ENCODE peak calls at places on chromosomes 16 and 17, in nine cellular contexts. One of them, this sample, is unnamed.

GRCh38 chr16:84603115-84603816 is 14.6 kb downstream of the COTL1 start:
- DNase-seq in HAP-1: no peak
- DNase-seq in tibial artery: peak; percentile 96
- DNase-seq in lung: peak; percentile 76
- DNase-seq in heart right ventricle: peak; percentile 84
- DNase-seq in A549: peak; percentile 85
- DNase-seq in Peyer's patch: no peak
- DNase-seq in cardiac muscle cell: peak; percentile 97
- DNase-seq in H7: no peak
- DNase-seq in this sample: peak; percentile 97

GRCh38 chr16:68274441-68274840 is 10.1 kb downstream of the SLC7A6 start:
- DNase-seq in HAP-1: no peak
- DNase-seq in A549: no peak
- DNase-seq in Peyer's patch: no peak
- DNase-seq in heart right ventricle: no peak
- DNase-seq in H7: no peak
- DNase-seq in lung: no peak
- DNase-seq in tibial artery: no peak
- DNase-seq in cardiac muscle cell: no peak
- DNase-seq in this sample: no peak

GRCh38 chr17:8222380-8222629 is 11.9 kb upstream of the AURKB start:
- DNase-seq in heart right ventricle: no peak
- DNase-seq in Peyer's patch: no peak
- DNase-seq in A549: no peak
- DNase-seq in cardiac muscle cell: no peak
- DNase-seq in HAP-1: no peak
- DNase-seq in H7: no peak
- DNase-seq in tibial artery: no peak
- DNase-seq in lung: no peak
- DNase-seq in this sample: no peak

GRCh38 chr17:68029512-68030215 is 5.9 kb upstream of the KPNA2 start:
- DNase-seq in tibial artery: no peak
- DNase-seq in heart right ventricle: no peak
- DNase-seq in Peyer's patch: no peak
- DNase-seq in cardiac muscle cell: no peak
- DNase-seq in A549: no peak
- DNase-seq in HAP-1: no peak
- DNase-seq in lung: no peak
- DNase-seq in H7: no peak
- DNase-seq in this sample: no peak

GRCh38 chr16:66167564-66168291 is 198.8 kb upstream of the CDH5 start:
- DNase-seq in cardiac muscle cell: peak; percentile 99
- DNase-seq in H7: peak; percentile 57
- DNase-seq in lung: no peak
- DNase-seq in Peyer's patch: no peak
- DNase-seq in A549: no peak
- DNase-seq in tibial artery: no peak
- DNase-seq in HAP-1: no peak
- DNase-seq in heart right ventricle: no peak
- DNase-seq in this sample: no peak

GRCh38 chr17:35299108-35299507 is 56.2 kb downstream of the SLFN5 start:
- DNase-seq in A549: no peak
- DNase-seq in lung: peak; percentile 65
- DNase-seq in Peyer's patch: no peak
- DNase-seq in tibial artery: no peak
- DNase-seq in H7: no peak
- DNase-seq in cardiac muscle cell: no peak
- DNase-seq in HAP-1: no peak
- DNase-seq in heart right ventricle: no peak
- DNase-seq in this sample: no peak

GRCh38 chr16:30896890-30897730 is 696 bp downstream of the CTF1 start:
- DNase-seq in A549: peak; percentile 89
- DNase-seq in HAP-1: peak; percentile 90
- DNase-seq in Peyer's patch: peak; percentile 95
- DNase-seq in H7: peak; percentile 95
- DNase-seq in heart right ventricle: peak; percentile 92
- DNase-seq in tibial artery: peak; percentile 93
- DNase-seq in cardiac muscle cell: peak; percentile 94
- DNase-seq in lung: peak; percentile 92
- DNase-seq in this sample: peak; percentile 95

GRCh38 chr17:38674013-38674748 is 576 bp downstream of the EPOP start:
- DNase-seq in lung: no peak
- DNase-seq in Peyer's patch: peak; percentile 59
- DNase-seq in cardiac muscle cell: no peak
- DNase-seq in tibial artery: no peak
- DNase-seq in heart right ventricle: peak; percentile 25
- DNase-seq in A549: peak; percentile 51
- DNase-seq in HAP-1: peak; percentile 40
- DNase-seq in H7: no peak
- DNase-seq in this sample: no peak

GRCh38 chr16:87297918-87298631 is 19.1 kb downstream of the C16orf95 start:
- DNase-seq in heart right ventricle: no peak
- DNase-seq in lung: no peak
- DNase-seq in HAP-1: peak; percentile 73
- DNase-seq in Peyer's patch: no peak
- DNase-seq in tibial artery: no peak
- DNase-seq in H7: peak; percentile 93
- DNase-seq in A549: no peak
- DNase-seq in cardiac muscle cell: peak; percentile 26
- DNase-seq in this sample: no peak

GRCh38 chr16:86826931-86827330 is 248.6 kb downstream of the FOXL1 start:
- DNase-seq in A549: no peak
- DNase-seq in cardiac muscle cell: no peak
- DNase-seq in Peyer's patch: no peak
- DNase-seq in HAP-1: peak; percentile 51
- DNase-seq in H7: peak; percentile 71
- DNase-seq in heart right ventricle: no peak
- DNase-seq in lung: no peak
- DNase-seq in tibial artery: no peak
- DNase-seq in this sample: no peak

GRCh38 chr16:85653226-85653917 is 35.4 kb downstream of the GINS2 start:
- DNase-seq in H7: no peak
- DNase-seq in Peyer's patch: no peak
- DNase-seq in cardiac muscle cell: no peak
- DNase-seq in HAP-1: no peak
- DNase-seq in heart right ventricle: peak; percentile 10
- DNase-seq in tibial artery: no peak
- DNase-seq in A549: no peak
- DNase-seq in lung: no peak
- DNase-seq in this sample: no peak

GRCh38 chr16:83305092-83305491 is 502.7 kb upstream of the HSBP1 start:
- DNase-seq in tibial artery: no peak
- DNase-seq in HAP-1: no peak
- DNase-seq in heart right ventricle: no peak
- DNase-seq in Peyer's patch: no peak
- DNase-seq in A549: no peak
- DNase-seq in H7: no peak
- DNase-seq in cardiac muscle cell: peak; percentile 80
- DNase-seq in lung: no peak
- DNase-seq in this sample: no peak

GRCh38 chr16:88637797-88638196 is 575 bp upstream of the IL17C start:
- DNase-seq in HAP-1: no peak
- DNase-seq in lung: no peak
- DNase-seq in A549: peak; percentile 25
- DNase-seq in H7: no peak
- DNase-seq in heart right ventricle: no peak
- DNase-seq in Peyer's patch: no peak
- DNase-seq in tibial artery: no peak
- DNase-seq in cardiac muscle cell: no peak
- DNase-seq in this sample: no peak
- H3K4me3 ChIP-seq in HAP-1: no peak overlapping the region
- H3K4me3 ChIP-seq in lung: no peak overlapping the region
- H3K4me3 ChIP-seq in A549: no peak overlapping the region
- H3K4me3 ChIP-seq in H7: no peak overlapping the region
- H3K4me3 ChIP-seq in heart right ventricle: no peak overlapping the region
- H3K4me3 ChIP-seq in Peyer's patch: no peak overlapping the region
- H3K4me3 ChIP-seq in tibial artery: no peak overlapping the region
- H3K4me3 ChIP-seq in cardiac muscle cell: no peak overlapping the region
- H3K4me3 ChIP-seq in this sample: no peak overlapping the region

DNA sequence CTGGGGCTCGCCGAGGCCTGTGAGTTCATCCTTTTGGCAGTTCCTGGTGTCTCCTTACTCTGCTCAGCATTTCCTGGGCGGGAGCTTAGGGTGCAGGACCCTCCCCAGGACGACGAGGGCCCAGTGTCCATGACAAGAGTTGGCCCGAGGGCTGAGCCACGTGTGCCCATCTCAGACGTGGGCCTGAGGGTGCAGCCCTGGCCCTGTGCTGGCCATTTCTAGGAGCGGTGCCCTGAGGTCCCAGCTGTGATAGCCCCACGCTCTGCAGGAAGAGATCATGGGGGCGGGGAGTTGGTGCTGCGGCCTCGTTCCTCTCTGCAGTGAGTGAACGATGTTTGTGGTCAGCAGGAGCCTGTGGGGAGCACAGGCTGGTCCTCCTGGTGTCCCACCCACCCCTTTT is 6.0 kb upstream of the MC1R start:
- DNase-seq in A549: no peak
- DNase-seq in cardiac muscle cell: no peak
- DNase-seq in tibial artery: no peak
- DNase-seq in HAP-1: no peak
- DNase-seq in lung: no peak
- DNase-seq in Peyer's patch: no peak
- DNase-seq in heart right ventricle: no peak
- DNase-seq in H7: no peak
- DNase-seq in this sample: no peak
- H3K4me3 ChIP-seq in A549: no peak overlapping the region
- H3K4me3 ChIP-seq in cardiac muscle cell: no peak overlapping the region
- H3K4me3 ChIP-seq in tibial artery: no peak overlapping the region
- H3K4me3 ChIP-seq in HAP-1: no peak overlapping the region
- H3K4me3 ChIP-seq in lung: no peak overlapping the region
- H3K4me3 ChIP-seq in Peyer's patch: no peak overlapping the region
- H3K4me3 ChIP-seq in heart right ventricle: no peak overlapping the region
- H3K4me3 ChIP-seq in H7: no peak overlapping the region
- H3K4me3 ChIP-seq in this sample: no peak overlapping the region

GRCh38 chr17:17424552-17424951 is 52.2 kb upstream of the MED9 start:
- DNase-seq in A549: no peak
- DNase-seq in tibial artery: no peak
- DNase-seq in lung: no peak
- DNase-seq in HAP-1: no peak
- DNase-seq in H7: no peak
- DNase-seq in cardiac muscle cell: no peak
- DNase-seq in Peyer's patch: no peak
- DNase-seq in heart right ventricle: no peak
- DNase-seq in this sample: no peak

GRCh38 chr17:17423656-17424055 is 53.1 kb upstream of the MED9 start:
- DNase-seq in Peyer's patch: no peak
- DNase-seq in tibial artery: no peak
- DNase-seq in HAP-1: no peak
- DNase-seq in heart right ventricle: no peak
- DNase-seq in A549: no peak
- DNase-seq in cardiac muscle cell: no peak
- DNase-seq in lung: no peak
- DNase-seq in H7: no peak
- DNase-seq in this sample: no peak

GRCh38 chr17:17425005-17425404 is 51.8 kb upstream of the MED9 start:
- DNase-seq in tibial artery: no peak
- DNase-seq in heart right ventricle: no peak
- DNase-seq in cardiac muscle cell: no peak
- DNase-seq in HAP-1: no peak
- DNase-seq in Peyer's patch: no peak
- DNase-seq in A549: no peak
- DNase-seq in H7: no peak
- DNase-seq in lung: no peak
- DNase-seq in this sample: no peak

GRCh38 chr17:17425591-17425990 is 51.2 kb upstream of the MED9 start:
- DNase-seq in HAP-1: no peak
- DNase-seq in Peyer's patch: no peak
- DNase-seq in cardiac muscle cell: peak; percentile 73
- DNase-seq in tibial artery: no peak
- DNase-seq in lung: no peak
- DNase-seq in A549: no peak
- DNase-seq in H7: no peak
- DNase-seq in heart right ventricle: no peak
- DNase-seq in this sample: no peak

DNA sequence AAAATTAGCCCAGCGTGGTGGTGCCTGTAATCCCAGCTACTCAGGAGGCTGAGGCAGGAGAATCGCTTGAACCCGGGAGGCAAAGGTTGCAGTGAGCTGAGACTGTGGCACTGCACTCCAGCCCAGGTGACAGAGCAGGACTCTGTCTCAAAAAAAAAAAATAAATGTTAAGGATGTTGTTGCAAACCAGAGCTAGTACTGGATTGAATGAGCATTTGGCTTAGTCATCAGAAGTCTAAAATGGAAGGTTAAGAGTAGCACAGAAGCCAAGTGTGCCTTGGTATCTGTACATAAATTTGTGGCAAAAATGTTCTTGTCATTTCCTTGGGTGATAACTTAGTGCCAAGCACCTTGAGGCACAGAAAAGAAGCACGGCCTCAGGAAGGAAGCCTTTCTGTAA is 50.6 kb upstream of the MED9 start:
- DNase-seq in heart right ventricle: no peak
- DNase-seq in cardiac muscle cell: no peak
- DNase-seq in A549: no peak
- DNase-seq in HAP-1: no peak
- DNase-seq in lung: no peak
- DNase-seq in tibial artery: no peak
- DNase-seq in H7: no peak
- DNase-seq in Peyer's patch: no peak
- DNase-seq in this sample: no peak
- H3K4me3 ChIP-seq in heart right ventricle: no peak overlapping the region
- H3K4me3 ChIP-seq in cardiac muscle cell: no peak overlapping the region
- H3K4me3 ChIP-seq in A549: no peak overlapping the region
- H3K4me3 ChIP-seq in HAP-1: no peak overlapping the region
- H3K4me3 ChIP-seq in lung: no peak overlapping the region
- H3K4me3 ChIP-seq in tibial artery: no peak overlapping the region
- H3K4me3 ChIP-seq in H7: no peak overlapping the region
- H3K4me3 ChIP-seq in Peyer's patch: no peak overlapping the region
- H3K4me3 ChIP-seq in this sample: no peak overlapping the region

GRCh38 chr17:60134396-60135159 is 15.2 kb upstream of the CA4 start:
- DNase-seq in Peyer's patch: peak; percentile 47
- DNase-seq in HAP-1: no peak
- DNase-seq in cardiac muscle cell: peak; percentile 47
- DNase-seq in heart right ventricle: no peak
- DNase-seq in lung: no peak
- DNase-seq in A549: no peak
- DNase-seq in H7: no peak
- DNase-seq in tibial artery: no peak
- DNase-seq in this sample: no peak

GRCh38 chr17:60137731-60138130 is 12.0 kb upstream of the CA4 start:
- DNase-seq in H7: no peak
- DNase-seq in HAP-1: no peak
- DNase-seq in heart right ventricle: no peak
- DNase-seq in Peyer's patch: peak; percentile 14
- DNase-seq in A549: no peak
- DNase-seq in tibial artery: no peak
- DNase-seq in lung: no peak
- DNase-seq in cardiac muscle cell: no peak
- DNase-seq in this sample: no peak

GRCh38 chr17:60135160-60135950 is 14.4 kb upstream of the CA4 start:
- DNase-seq in tibial artery: peak; percentile 83
- DNase-seq in Peyer's patch: peak; percentile 88
- DNase-seq in heart right ventricle: peak; percentile 88
- DNase-seq in cardiac muscle cell: peak; percentile 90
- DNase-seq in A549: peak; percentile 93
- DNase-seq in lung: peak; percentile 92
- DNase-seq in HAP-1: peak; percentile 93
- DNase-seq in H7: peak; percentile 97
- DNase-seq in this sample: peak; percentile 65

GRCh38 chr17:60138769-60139437 is 10.9 kb upstream of the CA4 start:
- DNase-seq in H7: peak; percentile 67
- DNase-seq in cardiac muscle cell: no peak
- DNase-seq in tibial artery: no peak
- DNase-seq in Peyer's patch: peak; percentile 40
- DNase-seq in lung: no peak
- DNase-seq in HAP-1: no peak
- DNase-seq in A549: no peak
- DNase-seq in heart right ventricle: no peak
- DNase-seq in this sample: no peak

GRCh38 chr17:60135951-60136666 is 13.7 kb upstream of the CA4 start:
- DNase-seq in tibial artery: no peak
- DNase-seq in H7: no peak
- DNase-seq in Peyer's patch: peak; percentile 32
- DNase-seq in heart right ventricle: no peak
- DNase-seq in HAP-1: no peak
- DNase-seq in cardiac muscle cell: no peak
- DNase-seq in lung: no peak
- DNase-seq in A549: no peak
- DNase-seq in this sample: no peak
- H3K4me3 ChIP-seq in tibial artery: peak overlapping the region; percentile 76
- H3K4me3 ChIP-seq in H7: peak overlapping the region; percentile 88
- H3K4me3 ChIP-seq in Peyer's patch: no peak overlapping the region
- H3K4me3 ChIP-seq in heart right ventricle: peak overlapping the region; percentile 87
- H3K4me3 ChIP-seq in HAP-1: peak overlapping the region; percentile 63
- H3K4me3 ChIP-seq in cardiac muscle cell: peak overlapping the region; percentile 59
- H3K4me3 ChIP-seq in lung: no peak overlapping the region
- H3K4me3 ChIP-seq in A549: peak overlapping the region; percentile 60
- H3K4me3 ChIP-seq in this sample: peak overlapping the region; percentile 80